ENCODE peak calls at places on chromosomes 7 and 10, in ten cellular contexts. One of them, this sample, is unnamed.

GRCh38 chr10:73648252-73648651 is 7.0 kb upstream of the MYOZ1 start:
- DNase-seq in neuronal stem cell: no peak
- DNase-seq in upper lobe of left lung: peak; percentile 75
- DNase-seq in mucosa of descending colon: no peak
- DNase-seq in psoas muscle: no peak
- DNase-seq in iPS-NIHi11: peak; percentile 58
- DNase-seq in activated T-cell treated with anti-CD3 and anti-CD28 coated beads for 1 hour: no peak
- DNase-seq in stimulated activated CD4-positive, alpha-beta T cell treated with anti-CD3 and anti-CD28 coated beads, Interleukin-4, amount 100 ng/mL, for 48 hours: no peak
- DNase-seq in epithelial cell of esophagus: no peak
- DNase-seq in WTC11: peak; percentile 42
- DNase-seq in this sample: no peak

GRCh38 chr7:36438211-36438610 is 48.5 kb downstream of the ANLN start:
- DNase-seq in iPS-NIHi11: no peak
- DNase-seq in activated T-cell treated with anti-CD3 and anti-CD28 coated beads for 1 hour: no peak
- DNase-seq in stimulated activated CD4-positive, alpha-beta T cell treated with anti-CD3 and anti-CD28 coated beads, Interleukin-4, amount 100 ng/mL, for 48 hours: no peak
- DNase-seq in mucosa of descending colon: no peak
- DNase-seq in WTC11: no peak
- DNase-seq in epithelial cell of esophagus: no peak
- DNase-seq in psoas muscle: no peak
- DNase-seq in upper lobe of left lung: no peak
- DNase-seq in neuronal stem cell: no peak
- DNase-seq in this sample: no peak

GRCh38 chr7:8149222-8149621 is 112.7 kb downstream of the ICA1 start:
- DNase-seq in psoas muscle: no peak
- DNase-seq in epithelial cell of esophagus: no peak
- DNase-seq in activated T-cell treated with anti-CD3 and anti-CD28 coated beads for 1 hour: no peak
- DNase-seq in stimulated activated CD4-positive, alpha-beta T cell treated with anti-CD3 and anti-CD28 coated beads, Interleukin-4, amount 100 ng/mL, for 48 hours: no peak
- DNase-seq in iPS-NIHi11: no peak
- DNase-seq in WTC11: no peak
- DNase-seq in mucosa of descending colon: no peak
- DNase-seq in neuronal stem cell: no peak
- DNase-seq in upper lobe of left lung: no peak
- DNase-seq in this sample: no peak

GRCh38 chr7:13908667-13909382 is 80.6 kb downstream of the ETV1 start:
- DNase-seq in psoas muscle: no peak
- DNase-seq in epithelial cell of esophagus: peak; percentile 8
- DNase-seq in mucosa of descending colon: no peak
- DNase-seq in stimulated activated CD4-positive, alpha-beta T cell treated with anti-CD3 and anti-CD28 coated beads, Interleukin-4, amount 100 ng/mL, for 48 hours: no peak
- DNase-seq in WTC11: no peak
- DNase-seq in activated T-cell treated with anti-CD3 and anti-CD28 coated beads for 1 hour: no peak
- DNase-seq in upper lobe of left lung: no peak
- DNase-seq in iPS-NIHi11: no peak
- DNase-seq in neuronal stem cell: peak; percentile 20
- DNase-seq in this sample: no peak

GRCh38 chr7:106462365-106462859 is 177.6 kb upstream of the NAMPT start:
- DNase-seq in activated T-cell treated with anti-CD3 and anti-CD28 coated beads for 1 hour: no peak
- DNase-seq in iPS-NIHi11: peak; percentile 38
- DNase-seq in neuronal stem cell: no peak
- DNase-seq in mucosa of descending colon: peak; percentile 51
- DNase-seq in stimulated activated CD4-positive, alpha-beta T cell treated with anti-CD3 and anti-CD28 coated beads, Interleukin-4, amount 100 ng/mL, for 48 hours: no peak
- DNase-seq in WTC11: no peak
- DNase-seq in upper lobe of left lung: no peak
- DNase-seq in psoas muscle: no peak
- DNase-seq in epithelial cell of esophagus: peak; percentile 57
- DNase-seq in this sample: no peak

GRCh38 chr10:68327889-68328786 is 3.7 kb upstream of the HNRNPH3 start:
- DNase-seq in stimulated activated CD4-positive, alpha-beta T cell treated with anti-CD3 and anti-CD28 coated beads, Interleukin-4, amount 100 ng/mL, for 48 hours: no peak
- DNase-seq in activated T-cell treated with anti-CD3 and anti-CD28 coated beads for 1 hour: no peak
- DNase-seq in upper lobe of left lung: no peak
- DNase-seq in mucosa of descending colon: no peak
- DNase-seq in neuronal stem cell: no peak
- DNase-seq in psoas muscle: no peak
- DNase-seq in iPS-NIHi11: peak; percentile 45
- DNase-seq in WTC11: no peak
- DNase-seq in epithelial cell of esophagus: peak; percentile 24
- DNase-seq in this sample: no peak

GRCh38 chr10:13651969-13652720 is 65.4 kb downstream of the PRPF18 start:
- DNase-seq in WTC11: no peak
- DNase-seq in activated T-cell treated with anti-CD3 and anti-CD28 coated beads for 1 hour: no peak
- DNase-seq in psoas muscle: no peak
- DNase-seq in mucosa of descending colon: no peak
- DNase-seq in iPS-NIHi11: no peak
- DNase-seq in epithelial cell of esophagus: peak; percentile 60
- DNase-seq in neuronal stem cell: no peak
- DNase-seq in stimulated activated CD4-positive, alpha-beta T cell treated with anti-CD3 and anti-CD28 coated beads, Interleukin-4, amount 100 ng/mL, for 48 hours: no peak
- DNase-seq in upper lobe of left lung: no peak
- DNase-seq in this sample: no peak

GRCh38 chr7:80847027-80847426 is 71.8 kb downstream of the SEMA3C start:
- DNase-seq in psoas muscle: no peak
- DNase-seq in stimulated activated CD4-positive, alpha-beta T cell treated with anti-CD3 and anti-CD28 coated beads, Interleukin-4, amount 100 ng/mL, for 48 hours: no peak
- DNase-seq in neuronal stem cell: no peak
- DNase-seq in activated T-cell treated with anti-CD3 and anti-CD28 coated beads for 1 hour: no peak
- DNase-seq in mucosa of descending colon: no peak
- DNase-seq in iPS-NIHi11: no peak
- DNase-seq in epithelial cell of esophagus: no peak
- DNase-seq in upper lobe of left lung: no peak
- DNase-seq in WTC11: no peak
- DNase-seq in this sample: no peak

GRCh38 chr10:74293686-74294365 is 142.8 kb downstream of the ADK start:
- DNase-seq in upper lobe of left lung: no peak
- DNase-seq in epithelial cell of esophagus: peak; percentile 79
- DNase-seq in WTC11: no peak
- DNase-seq in stimulated activated CD4-positive, alpha-beta T cell treated with anti-CD3 and anti-CD28 coated beads, Interleukin-4, amount 100 ng/mL, for 48 hours: no peak
- DNase-seq in iPS-NIHi11: no peak
- DNase-seq in neuronal stem cell: no peak
- DNase-seq in psoas muscle: no peak
- DNase-seq in mucosa of descending colon: peak; percentile 9
- DNase-seq in activated T-cell treated with anti-CD3 and anti-CD28 coated beads for 1 hour: no peak
- DNase-seq in this sample: no peak

GRCh38 chr10:65891073-65891981 is 1034.5 kb upstream of the LRRTM3 start:
- DNase-seq in stimulated activated CD4-positive, alpha-beta T cell treated with anti-CD3 and anti-CD28 coated beads, Interleukin-4, amount 100 ng/mL, for 48 hours: no peak
- DNase-seq in neuronal stem cell: no peak
- DNase-seq in activated T-cell treated with anti-CD3 and anti-CD28 coated beads for 1 hour: no peak
- DNase-seq in mucosa of descending colon: no peak
- DNase-seq in WTC11: no peak
- DNase-seq in epithelial cell of esophagus: peak; percentile 2
- DNase-seq in upper lobe of left lung: no peak
- DNase-seq in psoas muscle: no peak
- DNase-seq in iPS-NIHi11: no peak
- DNase-seq in this sample: no peak

GRCh38 chr7:64744680-64745079 is 49.5 kb upstream of the ZNF138 start:
- DNase-seq in activated T-cell treated with anti-CD3 and anti-CD28 coated beads for 1 hour: no peak
- DNase-seq in WTC11: no peak
- DNase-seq in neuronal stem cell: no peak
- DNase-seq in upper lobe of left lung: no peak
- DNase-seq in stimulated activated CD4-positive, alpha-beta T cell treated with anti-CD3 and anti-CD28 coated beads, Interleukin-4, amount 100 ng/mL, for 48 hours: no peak
- DNase-seq in epithelial cell of esophagus: peak; percentile 23
- DNase-seq in psoas muscle: no peak
- DNase-seq in iPS-NIHi11: no peak
- DNase-seq in mucosa of descending colon: no peak
- DNase-seq in this sample: no peak

GRCh38 chr7:148129023-148129422 is 461.5 kb upstream of the C7orf33 start:
- DNase-seq in iPS-NIHi11: no peak
- DNase-seq in psoas muscle: no peak
- DNase-seq in epithelial cell of esophagus: no peak
- DNase-seq in upper lobe of left lung: no peak
- DNase-seq in mucosa of descending colon: no peak
- DNase-seq in WTC11: no peak
- DNase-seq in neuronal stem cell: no peak
- DNase-seq in activated T-cell treated with anti-CD3 and anti-CD28 coated beads for 1 hour: no peak
- DNase-seq in stimulated activated CD4-positive, alpha-beta T cell treated with anti-CD3 and anti-CD28 coated beads, Interleukin-4, amount 100 ng/mL, for 48 hours: no peak
- DNase-seq in this sample: no peak

GRCh38 chr7:100951888-100952560 is 2.7 kb downstream of the MUC3A start:
- DNase-seq in mucosa of descending colon: no peak
- DNase-seq in upper lobe of left lung: no peak
- DNase-seq in psoas muscle: no peak
- DNase-seq in epithelial cell of esophagus: no peak
- DNase-seq in activated T-cell treated with anti-CD3 and anti-CD28 coated beads for 1 hour: no peak
- DNase-seq in neuronal stem cell: no peak
- DNase-seq in stimulated activated CD4-positive, alpha-beta T cell treated with anti-CD3 and anti-CD28 coated beads, Interleukin-4, amount 100 ng/mL, for 48 hours: no peak
- DNase-seq in WTC11: no peak
- DNase-seq in iPS-NIHi11: no peak
- DNase-seq in this sample: no peak

GRCh38 chr10:107516349-107516748 is 351.8 kb upstream of the SORCS1 start:
- DNase-seq in neuronal stem cell: no peak
- DNase-seq in mucosa of descending colon: no peak
- DNase-seq in iPS-NIHi11: no peak
- DNase-seq in epithelial cell of esophagus: no peak
- DNase-seq in activated T-cell treated with anti-CD3 and anti-CD28 coated beads for 1 hour: no peak
- DNase-seq in stimulated activated CD4-positive, alpha-beta T cell treated with anti-CD3 and anti-CD28 coated beads, Interleukin-4, amount 100 ng/mL, for 48 hours: no peak
- DNase-seq in psoas muscle: no peak
- DNase-seq in upper lobe of left lung: no peak
- DNase-seq in WTC11: no peak
- DNase-seq in this sample: no peak

GRCh38 chr10:72204724-72205123 is 11.1 kb upstream of the ANAPC16 start:
- DNase-seq in activated T-cell treated with anti-CD3 and anti-CD28 coated beads for 1 hour: no peak
- DNase-seq in upper lobe of left lung: no peak
- DNase-seq in psoas muscle: no peak
- DNase-seq in WTC11: no peak
- DNase-seq in neuronal stem cell: no peak
- DNase-seq in stimulated activated CD4-positive, alpha-beta T cell treated with anti-CD3 and anti-CD28 coated beads, Interleukin-4, amount 100 ng/mL, for 48 hours: no peak
- DNase-seq in mucosa of descending colon: no peak
- DNase-seq in epithelial cell of esophagus: no peak
- DNase-seq in iPS-NIHi11: no peak
- DNase-seq in this sample: no peak

GRCh38 chr7:128427289-128427891 is 17.6 kb upstream of the IMPDH1 start:
- DNase-seq in psoas muscle: no peak
- DNase-seq in activated T-cell treated with anti-CD3 and anti-CD28 coated beads for 1 hour: no peak
- DNase-seq in WTC11: no peak
- DNase-seq in epithelial cell of esophagus: peak; percentile 64
- DNase-seq in upper lobe of left lung: no peak
- DNase-seq in mucosa of descending colon: peak; percentile 59
- DNase-seq in neuronal stem cell: peak; percentile 61
- DNase-seq in iPS-NIHi11: peak; percentile 51
- DNase-seq in stimulated activated CD4-positive, alpha-beta T cell treated with anti-CD3 and anti-CD28 coated beads, Interleukin-4, amount 100 ng/mL, for 48 hours: no peak
- DNase-seq in this sample: no peak

GRCh38 chr10:47058961-47059391 is 147.7 kb downstream of the PTPN20 start:
- DNase-seq in WTC11: no peak
- DNase-seq in mucosa of descending colon: no peak
- DNase-seq in activated T-cell treated with anti-CD3 and anti-CD28 coated beads for 1 hour: no peak
- DNase-seq in epithelial cell of esophagus: no peak
- DNase-seq in stimulated activated CD4-positive, alpha-beta T cell treated with anti-CD3 and anti-CD28 coated beads, Interleukin-4, amount 100 ng/mL, for 48 hours: no peak
- DNase-seq in psoas muscle: no peak
- DNase-seq in upper lobe of left lung: no peak
- DNase-seq in iPS-NIHi11: peak; percentile 51
- DNase-seq in neuronal stem cell: no peak
- DNase-seq in this sample: no peak

GRCh38 chr10:22022257-22023051 is 18.9 kb upstream of the DNAJC1 start:
- DNase-seq in activated T-cell treated with anti-CD3 and anti-CD28 coated beads for 1 hour: peak; percentile 54
- DNase-seq in WTC11: no peak
- DNase-seq in neuronal stem cell: no peak
- DNase-seq in psoas muscle: peak; percentile 23
- DNase-seq in epithelial cell of esophagus: no peak
- DNase-seq in iPS-NIHi11: no peak
- DNase-seq in upper lobe of left lung: no peak
- DNase-seq in stimulated activated CD4-positive, alpha-beta T cell treated with anti-CD3 and anti-CD28 coated beads, Interleukin-4, amount 100 ng/mL, for 48 hours: peak; percentile 35
- DNase-seq in mucosa of descending colon: peak; percentile 28
- DNase-seq in this sample: no peak

GRCh38 chr7:33196194-33196593 is 66.8 kb downstream of the BBS9 start:
- DNase-seq in activated T-cell treated with anti-CD3 and anti-CD28 coated beads for 1 hour: no peak
- DNase-seq in mucosa of descending colon: no peak
- DNase-seq in stimulated activated CD4-positive, alpha-beta T cell treated with anti-CD3 and anti-CD28 coated beads, Interleukin-4, amount 100 ng/mL, for 48 hours: no peak
- DNase-seq in psoas muscle: no peak
- DNase-seq in neuronal stem cell: no peak
- DNase-seq in iPS-NIHi11: no peak
- DNase-seq in WTC11: no peak
- DNase-seq in upper lobe of left lung: no peak
- DNase-seq in epithelial cell of esophagus: no peak
- DNase-seq in this sample: no peak

GRCh38 chr10:46268076-46268881 is 18.5 kb upstream of the ANTXRL start:
- DNase-seq in stimulated activated CD4-positive, alpha-beta T cell treated with anti-CD3 and anti-CD28 coated beads, Interleukin-4, amount 100 ng/mL, for 48 hours: no peak
- DNase-seq in WTC11: no peak
- DNase-seq in epithelial cell of esophagus: no peak
- DNase-seq in activated T-cell treated with anti-CD3 and anti-CD28 coated beads for 1 hour: peak; percentile 38
- DNase-seq in iPS-NIHi11: no peak
- DNase-seq in mucosa of descending colon: peak; percentile 23
- DNase-seq in upper lobe of left lung: no peak
- DNase-seq in neuronal stem cell: no peak
- DNase-seq in psoas muscle: no peak
- DNase-seq in this sample: no peak

This sample was measured in tibial artery.